ENCODE peak calls at places on chromosome X, in eight cellular contexts. V is mammary epithelial cell, L is adrenal gland, C is aorta, P is right cardiac atrium, H is pancreas, I is sigmoid colon, J is endothelial cell of umbilical vein. D is an unnamed sample. For H3K4me1 and H3K9me3, the result is how much of the 10 kb centered on the place peaks cover.

GRCh38 chrX:107579956-107580355 is 48.4 kb upstream of the PRPS1 start:
- DNase-seq in L (no peak), J (no peak), C (no peak), V (peak), I (no peak), P (no peak), H (no peak), D (no peak)

GRCh38 chrX:105972690-105973386 is 65.7 kb downstream of the SERPINA7 start:
- DNase-seq in V (no peak), H (no peak), C (no peak), P (no peak), J (no peak), L (no peak), I (no peak), D (no peak)

GRCh38 chrX:133973704-133974103 is 11.7 kb downstream of the GPC3 start:
- DNase-seq in I (no peak), C (no peak), J (no peak), L (no peak), H (no peak), V (no peak), P (no peak), D (no peak)

GRCh38 chrX:115690554-115691216 is 129.7 kb downstream of the PLS3 start:
- DNase-seq in P (no peak), C (peak), I (peak), J (peak), V (peak), L (peak), H (peak), D (no peak)

GRCh38 chrX:80808854-80809493 is 703 bp downstream of the BRWD3 start:
- DNase-seq in H (peak), P (peak), J (peak), C (peak), L (peak), V (peak), I (peak), D (peak)

GRCh38 chrX:102067966-102068723 is 57.3 kb upstream of the TCEAL2 start:
- DNase-seq in V (peak), H (peak), L (peak), P (no peak), I (no peak), J (peak), C (no peak), D (no peak)

GRCh38 chrX:100731441-100732281 is at the start of gene SYTL4:
- DNase-seq in P (peak), J (peak), H (peak), I (peak), L (peak), C (peak), V (no peak), D (peak)

GRCh38 chrX:41326431-41326830 is 7.5 kb upstream of the DDX3X start:
- DNase-seq in V (no peak), H (no peak), L (no peak), J (no peak), P (no peak), I (no peak), C (no peak), D (no peak)

GRCh38 chrX:17456526-17456925 is 81.5 kb downstream of the NHS start:
- DNase-seq in H (no peak), P (no peak), C (no peak), J (no peak), I (no peak), V (no peak), L (no peak), D (no peak)

GRCh38 chrX:148593987-148594386 is 93.6 kb downstream of the AFF2 start:
- DNase-seq in P (no peak), I (no peak), C (no peak), J (no peak), H (no peak), L (no peak), V (no peak), D (no peak)

GRCh38 chrX:39470588-39471155 is 627.1 kb downstream of the BCOR start:
- DNase-seq in L (no peak), V (no peak), P (no peak), J (no peak), I (peak), C (no peak), H (no peak), D (no peak)

GRCh38 chrX:38985375-38985774 is 184.1 kb downstream of the MID1IP1 start:
- DNase-seq in J (peak), V (no peak), C (no peak), H (no peak), I (no peak), P (no peak), L (no peak), D (no peak)

GRCh38 chrX:129706395-129707072 is 32.2 kb upstream of the XPNPEP2 start:
- DNase-seq in C (no peak), L (peak), P (peak), J (no peak), V (peak), H (peak), I (no peak), D (no peak)

GRCh38 chrX:103464071-103464773 is 55.1 kb downstream of the RAB40A start:
- DNase-seq in C (no peak), L (peak), P (peak), H (no peak), I (no peak), V (peak), J (peak), D (no peak)

GRCh38 chrX:19791562-19791961 is 95.8 kb downstream of the SH3KBP1 start:
- DNase-seq in L (no peak), J (no peak), V (no peak), H (no peak), P (no peak), I (no peak), C (no peak), D (no peak)
- H3K4me1 ChIP-seq in L (under half), J (under half), V (under half), H (under half), P (under half), I (under half), C (under half), D (under half)

DNA sequence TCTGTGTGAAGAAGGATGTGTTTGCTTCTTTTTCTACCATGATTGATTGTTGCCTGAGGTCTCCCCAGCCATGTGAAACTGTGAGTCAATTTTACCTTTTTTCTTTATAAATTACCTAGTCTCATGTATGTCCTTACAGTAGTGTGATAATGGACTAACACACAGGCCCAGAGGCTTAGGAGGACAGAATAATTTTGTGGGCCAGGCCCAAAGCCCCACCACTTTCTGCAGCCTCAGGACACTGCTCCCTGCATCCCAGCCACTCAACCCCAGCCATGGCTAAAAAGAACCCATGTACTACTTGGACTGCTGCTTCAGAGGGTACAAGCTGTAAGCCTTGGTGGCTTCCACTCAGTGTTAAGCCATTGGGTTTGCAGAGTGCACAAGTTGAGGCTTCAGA is 512.7 kb upstream of the CT83 start:
- DNase-seq in J (no peak), H (no peak), L (no peak), I (no peak), P (no peak), V (no peak), C (no peak), D (no peak)
- H3K9me3 ChIP-seq in J (under half), H (under half), L (under half), I (under half), P (under half), V (under half), C (under half), D (under half)

DNA sequence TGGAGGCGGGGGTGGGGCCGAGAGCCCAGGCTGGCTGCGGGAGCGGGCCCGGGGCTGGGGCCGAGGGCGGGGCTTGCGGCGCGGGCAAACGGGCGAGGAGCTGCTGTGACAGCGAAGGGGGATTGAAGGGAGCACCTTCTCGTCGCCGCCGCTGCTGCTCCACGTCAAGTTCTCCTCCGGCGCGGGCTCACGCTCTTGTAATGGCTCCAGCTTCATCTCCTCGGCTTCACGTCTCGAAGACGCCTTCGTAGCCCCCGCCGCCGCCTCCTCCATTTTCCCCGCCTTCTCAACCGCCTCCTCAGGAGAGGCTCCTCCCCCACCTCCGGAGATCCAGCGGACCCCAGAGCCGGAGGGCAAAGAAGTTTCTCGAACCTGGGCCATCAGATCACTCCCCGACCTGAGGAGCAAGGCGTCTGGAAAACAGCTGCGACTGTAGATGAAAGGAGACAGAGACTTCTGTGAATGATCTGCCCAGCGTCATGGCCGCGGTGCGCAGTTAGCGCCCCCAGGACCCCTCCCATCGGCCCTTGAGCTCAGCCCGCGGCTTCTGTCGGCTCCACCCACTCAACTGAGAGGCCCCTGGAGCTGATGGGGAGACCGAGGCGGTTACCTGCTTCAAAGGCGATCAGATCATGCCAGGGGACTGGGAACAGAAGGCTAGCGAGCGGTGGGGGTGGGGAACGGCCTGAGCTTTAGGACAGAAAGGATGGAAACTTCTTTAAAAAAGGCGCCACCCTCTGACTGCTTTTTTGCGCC is 911 bp downstream of the USP51 start:
- DNase-seq in L (peak), P (peak), C (peak), J (peak), H (peak), I (peak), V (no peak), D (peak)
- H3K27ac ChIP-seq in L (peak), P (peak), C (peak), J (peak), H (peak), I (peak), V (no peak), D (peak)

DNA sequence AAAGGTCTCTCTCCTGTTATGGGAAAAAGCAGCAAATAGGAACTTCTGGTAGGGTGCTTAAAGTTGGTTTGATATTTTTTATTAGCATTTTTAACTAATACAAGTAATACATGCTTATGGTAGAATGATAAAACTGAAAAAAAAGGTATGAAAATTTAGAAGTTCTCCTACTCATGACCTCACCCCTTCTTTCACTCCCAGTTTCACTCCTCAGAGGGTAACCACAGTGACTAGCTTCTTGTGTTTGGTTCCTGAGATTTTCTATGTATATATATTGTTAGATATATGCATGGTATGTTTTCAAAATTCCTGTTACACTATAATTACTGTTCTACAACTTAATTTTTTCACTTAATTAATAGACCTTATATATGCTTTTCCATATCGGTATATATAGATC is 66.5 kb downstream of the AR start:
- DNase-seq in H (no peak), C (no peak), L (no peak), V (no peak), P (no peak), J (no peak), I (no peak), D (no peak)
- H3K4me1 ChIP-seq in H (under half), C (under half), L (under half), V (under half), P (under half), J (under half), I (under half), D (under half)

DNA sequence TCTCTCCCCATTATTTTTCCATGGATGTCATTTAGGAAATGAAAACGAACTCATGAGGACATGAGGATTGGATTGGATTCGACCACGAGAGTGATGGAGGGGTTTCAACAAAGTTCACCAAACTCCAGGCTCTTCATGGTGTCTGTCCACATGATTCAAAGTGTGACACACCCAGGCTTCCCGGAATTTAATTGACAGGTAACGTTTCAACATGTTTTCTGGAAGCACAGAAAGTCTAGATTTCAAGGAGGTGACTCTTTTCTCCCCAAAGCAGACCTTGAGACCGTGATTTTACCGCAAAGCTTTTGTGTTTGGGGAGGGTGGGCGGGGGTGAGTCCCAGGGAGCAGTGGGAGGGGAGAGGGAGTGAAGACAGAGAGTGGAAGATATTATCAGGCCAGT is 94.2 kb upstream of the CD99 start:
- DNase-seq in P (no peak), H (no peak), V (no peak), C (no peak), I (no peak), L (no peak), J (no peak), D (no peak)
- H3K9me3 ChIP-seq in P (under half), H (under half), V (under half), C (under half), I (under half), L (under half), J (under half), D (under half)

DNA sequence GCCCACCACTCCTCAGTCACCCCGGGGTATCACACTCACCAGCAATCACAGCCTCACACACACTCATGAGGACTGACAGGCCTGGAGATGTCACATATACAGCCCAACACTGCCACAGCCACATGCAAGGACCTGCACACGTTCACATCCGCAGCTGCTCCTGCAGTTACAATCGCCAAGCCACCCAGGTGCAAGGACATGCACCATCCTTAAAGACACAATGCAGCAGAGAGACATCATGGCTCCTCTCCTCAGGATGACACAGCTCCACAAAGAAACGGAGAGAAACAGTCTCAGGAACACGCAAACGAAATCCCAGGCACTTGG is 1.1 kb downstream of the PCSK1N start:
- DNase-seq in V (no peak), C (peak), I (no peak), H (no peak), J (no peak), L (no peak), P (no peak), D (no peak)
- H3K27ac ChIP-seq in V (no peak), C (no peak), I (no peak), H (no peak), J (no peak), L (peak), P (no peak), D (no peak)

GRCh38 chrX:112800901-112801775 is 39.5 kb downstream of the AMOT start:
- DNase-seq in V (no peak), L (no peak), I (no peak), J (no peak), P (no peak), H (no peak), C (no peak), D (no peak)
- H3K4me1 ChIP-seq in V (under half), L (under half), I (under half), J (under half), P (under half), H (under half), C (under half), D (under half)

DNA sequence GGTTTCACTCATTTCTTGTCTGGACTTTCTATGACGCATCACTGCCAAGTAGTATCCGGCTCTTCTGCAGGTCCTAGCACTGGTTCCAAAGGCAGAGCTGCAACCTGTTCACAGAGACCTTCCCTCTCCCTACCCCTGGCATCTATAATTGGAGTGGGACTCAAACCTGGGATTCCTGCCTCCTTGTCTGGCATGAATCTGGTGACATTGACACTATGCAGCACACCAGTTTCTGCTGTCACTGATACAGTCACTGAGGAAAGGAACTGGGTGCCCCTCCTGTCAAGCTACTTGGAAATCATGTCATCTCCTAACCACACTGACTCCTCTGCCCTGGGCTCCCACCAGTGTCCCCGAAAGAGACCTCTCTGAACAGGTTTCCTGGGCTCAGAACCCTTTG is 33.1 kb upstream of the EFNB1 start:
- DNase-seq in P (no peak), L (no peak), I (no peak), H (no peak), J (no peak), V (no peak), C (no peak), D (no peak)
- H3K9me3 ChIP-seq in P (under half), L (under half), I (under half), H (under half), J (under half), V (under half), C (under half), D (under half)

DNA sequence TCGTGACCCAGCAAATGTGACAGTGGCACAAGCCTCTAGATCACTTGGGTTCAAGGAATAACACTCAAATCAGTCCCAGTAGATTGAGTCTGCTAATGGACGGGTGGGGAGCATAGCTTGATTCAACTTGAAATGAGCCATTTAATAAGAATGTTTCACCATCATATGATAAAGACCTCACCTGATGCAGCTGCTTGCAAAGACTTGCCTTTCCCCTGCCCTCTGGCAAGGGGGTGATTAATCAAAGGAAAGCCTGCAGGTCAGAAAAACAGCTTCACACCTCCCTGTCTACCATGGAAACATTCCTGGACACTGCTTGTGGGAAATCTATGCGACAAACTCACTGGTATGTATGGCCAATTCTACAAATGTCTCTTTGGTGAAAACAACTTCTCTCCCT is 54.5 kb downstream of the CD99L2 start:
- DNase-seq in J (no peak), L (no peak), V (peak), P (no peak), C (no peak), I (no peak), H (no peak), D (no peak)
- H3K27ac ChIP-seq in J (no peak), L (no peak), V (peak), P (no peak), C (no peak), I (no peak), H (no peak), D (no peak)

DNA sequence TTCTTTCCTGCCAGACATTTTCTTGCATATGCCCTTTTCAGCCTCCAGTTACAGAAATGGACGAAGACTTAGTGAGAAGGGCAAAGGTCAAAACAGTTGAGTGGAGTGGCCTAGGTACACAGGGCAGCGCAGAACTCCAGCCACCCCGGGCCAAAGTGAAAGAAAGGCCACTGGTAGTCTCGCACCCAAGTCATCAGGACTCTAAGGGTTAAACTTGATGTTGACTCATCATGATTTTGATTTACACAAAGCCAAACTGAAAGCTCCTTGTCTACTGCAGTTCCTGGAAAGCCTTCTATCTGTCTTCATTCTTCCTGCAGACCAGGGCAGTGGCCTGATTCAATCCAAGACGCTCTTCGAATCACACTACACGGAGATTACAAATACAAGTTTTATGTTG is 2.6 kb upstream of the IL13RA1 start:
- DNase-seq in V (no peak), J (no peak), I (no peak), P (no peak), C (no peak), L (no peak), H (no peak), D (no peak)
- H3K4me1 ChIP-seq in V (under half), J (under half), I (under half), P (under half), C (under half), L (under half), H (under half), D (under half)